ENCODE peak calls at places on chromosome 22, in eight cellular contexts. M, S, N, F, V, T, A and K are unnamed samples.

GRCh38 chr22:26589845-26590524 is at the start of gene TPST2:
- DNase-seq in M (peak), S (peak), N (peak), F (peak), V (no peak), T (peak), A (peak), K (peak)

GRCh38 chr22:44842417-44842816 is 90.0 kb downstream of the ARHGAP8 start:
- DNase-seq in M (no peak), S (no peak), N (no peak), F (no peak), V (no peak), T (no peak), A (no peak), K (no peak)

GRCh38 chr22:36086170-36086490 is 57.5 kb upstream of the RBFOX2 start:
- DNase-seq in M (no peak), S (no peak), N (no peak), F (no peak), V (no peak), T (no peak), A (no peak), K (no peak)

GRCh38 chr22:42626951-42627625 is 12.4 kb upstream of the POLDIP3 start:
- DNase-seq in M (no peak), S (no peak), N (no peak), F (no peak), V (no peak), T (no peak), A (no peak), K (no peak)

GRCh38 chr22:42697542-42698013 is 23.1 kb downstream of the A4GALT start:
- DNase-seq in M (no peak), S (peak), N (peak), F (peak), V (no peak), T (no peak), A (peak), K (peak)

GRCh38 chr22:43293661-43294392 is 49.3 kb downstream of the SCUBE1 start:
- DNase-seq in M (peak), S (no peak), N (peak), F (no peak), V (no peak), T (peak), A (no peak), K (peak)

GRCh38 chr22:22692707-22693530 is 48.5 kb downstream of the GGTLC2 start:
- DNase-seq in M (peak), S (no peak), N (peak), F (no peak), V (no peak), T (peak), A (peak), K (peak)

GRCh38 chr22:47583959-47584562 is 821.6 kb downstream of the TBC1D22A start:
- DNase-seq in M (no peak), S (no peak), N (no peak), F (no peak), V (no peak), T (no peak), A (peak), K (no peak)

GRCh38 chr22:35611891-35612576 is 5.1 kb downstream of the MB start:
- DNase-seq in M (no peak), S (no peak), N (no peak), F (no peak), V (no peak), T (no peak), A (no peak), K (no peak)

GRCh38 chr22:43539572-43540533 is 128.0 kb downstream of the MPPED1 start:
- DNase-seq in M (no peak), S (no peak), N (no peak), F (no peak), V (no peak), T (no peak), A (no peak), K (no peak)

GRCh38 chr22:27331526-27332281 is 469.9 kb downstream of the MN1 start:
- DNase-seq in M (peak), S (peak), N (peak), F (peak), V (no peak), T (no peak), A (peak), K (peak)

GRCh38 chr22:24284747-24285203 is 14.1 kb downstream of the SPECC1L start:
- DNase-seq in M (no peak), S (no peak), N (peak), F (no peak), V (no peak), T (no peak), A (no peak), K (peak)

GRCh38 chr22:26949193-26949592 is 291.8 kb downstream of the MIAT start:
- DNase-seq in M (peak), S (no peak), N (peak), F (peak), V (no peak), T (peak), A (no peak), K (peak)

GRCh38 chr22:20406686-20407408 is 12.9 kb downstream of the ZNF74 start:
- DNase-seq in M (no peak), S (no peak), N (no peak), F (no peak), V (no peak), T (no peak), A (no peak), K (no peak)

GRCh38 chr22:20777420-20778177 is 3.7 kb downstream of the SERPIND1 start:
- DNase-seq in M (no peak), S (peak), N (peak), F (peak), V (no peak), T (peak), A (peak), K (peak)

GRCh38 chr22:42970029-42970428 is 44.9 kb downstream of the PACSIN2 start:
- DNase-seq in M (no peak), S (no peak), N (no peak), F (no peak), V (no peak), T (no peak), A (no peak), K (no peak)

GRCh38 chr22:35376728-35377472 is 4.0 kb upstream of the HMOX1 start:
- DNase-seq in M (peak), S (peak), N (peak), F (peak), V (peak), T (peak), A (peak), K (peak)

GRCh38 chr22:24693359-24693758 is 81.2 kb downstream of the PIWIL3 start:
- DNase-seq in M (no peak), S (no peak), N (peak), F (no peak), V (no peak), T (no peak), A (no peak), K (no peak)

GRCh38 chr22:20904008-20904979 is 12.9 kb upstream of the CRKL start:
- DNase-seq in M (no peak), S (no peak), N (peak), F (no peak), V (no peak), T (no peak), A (peak), K (peak)

GRCh38 chr22:38289583-38290082 is 16.8 kb upstream of the TMEM184B start:
- DNase-seq in M (no peak), S (no peak), N (no peak), F (no peak), V (no peak), T (peak), A (no peak), K (no peak)

DNA sequence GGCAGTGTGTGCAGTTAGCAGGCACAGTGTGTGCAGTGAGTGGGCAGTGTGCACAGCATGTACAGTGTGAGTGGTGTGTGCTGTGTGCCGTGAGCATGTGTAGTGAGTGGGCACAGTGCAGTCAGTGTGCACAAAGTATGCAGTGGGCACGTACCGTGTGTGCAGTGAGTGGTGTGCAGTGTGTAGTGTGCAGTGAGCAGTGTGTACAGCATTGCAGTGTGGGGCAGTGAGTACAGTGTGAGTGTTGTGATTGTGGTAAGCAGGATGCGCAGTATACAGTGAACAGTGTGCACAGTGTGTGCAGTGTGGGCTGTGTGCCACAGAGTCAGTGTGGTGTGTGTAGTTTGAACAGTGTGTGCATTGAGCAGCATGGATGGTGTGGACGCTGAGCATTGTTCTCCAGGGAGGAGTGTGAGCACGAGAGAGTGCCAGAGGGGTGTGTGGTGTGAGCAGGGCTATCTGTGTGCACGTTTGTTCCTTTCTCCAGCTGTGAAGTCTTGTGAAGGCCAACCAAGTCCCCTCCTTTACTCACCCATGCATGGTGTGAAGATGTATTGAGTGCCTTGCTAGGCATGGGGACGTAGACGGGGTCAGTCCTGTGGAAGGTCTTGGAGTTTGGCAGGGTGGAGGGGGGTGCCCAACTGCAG is 3.1 kb downstream of the SHANK3 start:
- DNase-seq in M (peak), S (no peak), N (no peak), F (no peak), V (no peak), T (no peak), A (no peak), K (no peak)
- H3K4me3 ChIP-seq in M (peak), S (peak), N (no peak), F (no peak), V (peak), T (no peak), A (no peak), K (no peak)

GRCh38 chr22:18033204-18033998 is 9.0 kb upstream of the MICAL3 start:
- DNase-seq in M (no peak), S (no peak), N (peak), F (no peak), V (no peak), T (peak), A (no peak), K (peak)
- TF ChIP-seq CTCF in M (no peak), S (no peak), N (peak), F (peak), V (no peak), T (peak), A (peak), K (peak)

DNA sequence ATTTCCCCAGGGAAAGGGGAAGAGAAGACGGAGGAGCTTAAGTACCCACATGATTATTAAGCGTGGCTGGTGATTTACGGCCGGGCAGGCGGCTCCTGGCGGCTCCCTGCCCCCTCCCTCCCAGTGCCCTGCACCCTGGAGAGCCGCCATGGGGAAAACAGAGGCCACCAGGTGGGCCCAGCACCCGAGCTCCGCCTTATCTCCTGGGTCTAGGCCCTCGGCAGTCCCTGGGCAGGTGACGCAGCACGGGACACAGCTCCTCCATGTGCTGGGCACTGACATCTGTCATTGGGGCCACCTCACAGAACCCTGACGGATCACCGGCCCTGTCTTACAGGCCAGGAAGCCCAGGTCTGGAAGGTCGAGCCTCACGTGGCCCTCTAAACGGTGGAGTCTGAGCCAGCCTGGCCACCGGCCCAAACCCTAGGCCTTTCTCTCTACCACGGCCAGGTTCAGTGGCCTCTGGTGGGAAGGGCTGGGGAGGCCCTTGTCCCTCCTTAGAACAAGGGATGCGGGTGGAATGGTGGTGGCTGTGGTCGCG is 60.2 kb upstream of the PPARA start:
- DNase-seq in M (no peak), S (peak), N (peak), F (no peak), V (no peak), T (peak), A (no peak), K (no peak)
- H3K4me3 ChIP-seq in M (no peak), S (peak), N (peak), F (no peak), V (no peak), T (peak), A (no peak), K (no peak)

GRCh38 chr22:31177420-31178162 is 17.6 kb downstream of the RNF185 start:
- DNase-seq in M (no peak), S (no peak), N (peak), F (no peak), V (no peak), T (no peak), A (peak), K (peak)
- TF ChIP-seq CTCF in M (no peak), S (no peak), N (no peak), F (no peak), V (no peak), T (no peak), A (no peak), K (no peak)

DNA sequence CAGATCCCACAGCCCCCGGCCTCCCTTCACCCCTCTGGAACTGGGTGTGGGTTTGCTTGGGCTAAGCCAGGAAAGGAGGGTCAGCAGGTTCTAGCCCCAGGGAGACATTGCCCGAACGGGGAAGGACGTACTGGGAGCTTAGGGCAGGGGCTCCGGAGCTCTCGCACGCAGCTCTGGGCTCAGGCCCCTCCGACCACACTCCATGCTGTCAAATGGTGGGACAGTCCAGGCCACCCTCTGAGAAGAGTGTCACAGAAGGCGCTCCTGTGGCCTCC is 13.3 kb upstream of the TEF start:
- DNase-seq in M (no peak), S (no peak), N (no peak), F (no peak), V (no peak), T (no peak), A (no peak), K (no peak)
- H3K4me3 ChIP-seq in M (no peak), S (peak), N (no peak), F (no peak), V (no peak), T (peak), A (no peak), K (peak)

DNA sequence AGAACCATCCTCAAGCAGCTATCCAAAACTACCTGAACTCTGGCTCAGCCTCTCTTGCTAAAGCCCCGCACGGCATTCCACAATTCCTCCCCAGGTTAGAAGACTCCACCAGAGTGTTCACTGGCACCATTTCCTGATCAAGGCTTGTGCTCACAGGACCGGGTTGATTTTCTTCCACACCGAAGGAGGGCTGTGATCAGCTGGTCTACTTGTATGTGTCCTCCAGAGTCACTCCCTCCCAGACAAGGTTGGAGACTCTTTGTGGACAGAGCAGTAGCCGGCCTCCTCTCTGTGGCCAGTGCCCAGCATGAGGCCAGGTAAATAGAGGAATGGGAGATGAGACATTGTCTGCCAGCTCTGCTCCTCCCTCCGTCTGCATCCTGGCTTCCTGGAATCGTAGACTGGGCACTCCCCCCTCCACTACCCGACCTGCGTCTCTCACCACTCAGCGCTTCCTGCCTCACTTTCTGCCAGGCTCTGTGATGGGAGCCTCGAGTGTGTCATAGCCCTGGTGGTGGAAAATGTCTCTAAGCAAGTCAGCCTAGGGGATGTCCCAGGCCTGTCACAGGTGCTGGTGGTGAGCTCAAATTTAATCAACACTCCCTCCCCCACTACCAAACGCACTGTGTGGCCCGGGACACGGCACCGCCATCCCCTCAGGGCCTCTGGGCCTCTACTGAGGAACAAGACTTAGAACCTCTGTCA is 12.5 kb upstream of the TMPRSS6 start:
- DNase-seq in M (no peak), S (no peak), N (peak), F (no peak), V (no peak), T (no peak), A (peak), K (peak)
- TF ChIP-seq CTCF in M (no peak), S (no peak), N (no peak), F (no peak), V (no peak), T (no peak), A (no peak), K (no peak)

GRCh38 chr22:50438305-50439275 is 36.2 kb downstream of the SBF1 start:
- DNase-seq in M (no peak), S (peak), N (no peak), F (no peak), V (no peak), T (peak), A (no peak), K (no peak)
- H3K4me3 ChIP-seq in M (no peak), S (no peak), N (no peak), F (no peak), V (no peak), T (no peak), A (no peak), K (no peak)